ENCODE peak calls at places on chromosome 12, in five cellular contexts. One of them, this sample, is unnamed. For H3K4me1, the result is how much of the 10 kb centered on the place peaks cover.

GRCh38 chr12:117481470-117481869 is 120.0 kb upstream of the NOS1 start:
- DNase-seq in lower lobe of right lung: no peak
- DNase-seq in lung: no peak
- DNase-seq in esophagus muscularis mucosa: no peak
- DNase-seq in CD8-positive, alpha-beta memory T cell: no peak
- DNase-seq in this sample: no peak

GRCh38 chr12:94282675-94283074 is 134.3 kb downstream of the PLXNC1 start:
- DNase-seq in lower lobe of right lung: peak
- DNase-seq in lung: peak
- DNase-seq in esophagus muscularis mucosa: no peak
- DNase-seq in CD8-positive, alpha-beta memory T cell: peak
- DNase-seq in this sample: no peak

GRCh38 chr12:71642264-71642663 is 21.4 kb downstream of the ZFC3H1 start:
- DNase-seq in lower lobe of right lung: no peak
- DNase-seq in lung: no peak
- DNase-seq in esophagus muscularis mucosa: no peak
- DNase-seq in CD8-positive, alpha-beta memory T cell: no peak
- DNase-seq in this sample: no peak

GRCh38 chr12:65891987-65892481 is 67.8 kb downstream of the HMGA2 start:
- DNase-seq in lower lobe of right lung: no peak
- DNase-seq in lung: peak
- DNase-seq in esophagus muscularis mucosa: no peak
- DNase-seq in CD8-positive, alpha-beta memory T cell: no peak
- DNase-seq in this sample: peak

GRCh38 chr12:84348582-84348981 is 564.0 kb downstream of the SLC6A15 start:
- DNase-seq in lower lobe of right lung: no peak
- DNase-seq in lung: no peak
- DNase-seq in esophagus muscularis mucosa: no peak
- DNase-seq in CD8-positive, alpha-beta memory T cell: no peak
- DNase-seq in this sample: no peak

GRCh38 chr12:121805171-121805687 is 1.4 kb downstream of the SETD1B start:
- DNase-seq in lower lobe of right lung: no peak
- DNase-seq in lung: no peak
- DNase-seq in esophagus muscularis mucosa: no peak
- DNase-seq in CD8-positive, alpha-beta memory T cell: no peak
- DNase-seq in this sample: no peak

GRCh38 chr12:464484-465267 is 4.9 kb downstream of the B4GALNT3 start:
- DNase-seq in lower lobe of right lung: no peak
- DNase-seq in lung: no peak
- DNase-seq in esophagus muscularis mucosa: no peak
- DNase-seq in CD8-positive, alpha-beta memory T cell: no peak
- DNase-seq in this sample: no peak

GRCh38 chr12:131948166-131948712 is 1.5 kb upstream of the EP400 start:
- DNase-seq in lower lobe of right lung: no peak
- DNase-seq in lung: no peak
- DNase-seq in esophagus muscularis mucosa: no peak
- DNase-seq in CD8-positive, alpha-beta memory T cell: no peak
- DNase-seq in this sample: peak

GRCh38 chr12:54988402-54989054 is 4.0 kb upstream of the TESPA1 start:
- DNase-seq in lower lobe of right lung: peak
- DNase-seq in lung: peak
- DNase-seq in esophagus muscularis mucosa: no peak
- DNase-seq in CD8-positive, alpha-beta memory T cell: no peak
- DNase-seq in this sample: peak

GRCh38 chr12:48580831-48581230 is 11.0 kb upstream of the LALBA start:
- DNase-seq in lower lobe of right lung: no peak
- DNase-seq in lung: no peak
- DNase-seq in esophagus muscularis mucosa: no peak
- DNase-seq in CD8-positive, alpha-beta memory T cell: no peak
- DNase-seq in this sample: no peak

GRCh38 chr12:77204055-77204454 is 138.7 kb upstream of the E2F7 start:
- DNase-seq in lower lobe of right lung: no peak
- DNase-seq in lung: no peak
- DNase-seq in esophagus muscularis mucosa: no peak
- DNase-seq in CD8-positive, alpha-beta memory T cell: no peak
- DNase-seq in this sample: no peak

GRCh38 chr12:76720068-76720467 is 43.8 kb upstream of the ZDHHC17 start:
- DNase-seq in lower lobe of right lung: no peak
- DNase-seq in lung: no peak
- DNase-seq in esophagus muscularis mucosa: no peak
- DNase-seq in CD8-positive, alpha-beta memory T cell: no peak
- DNase-seq in this sample: no peak

GRCh38 chr12:75954076-75954475 is 77.5 kb downstream of the PHLDA1 start:
- DNase-seq in lower lobe of right lung: no peak
- DNase-seq in lung: no peak
- DNase-seq in esophagus muscularis mucosa: no peak
- DNase-seq in CD8-positive, alpha-beta memory T cell: no peak
- DNase-seq in this sample: no peak

GRCh38 chr12:6925543-6926279 is 2.0 kb upstream of the ATN1 start:
- DNase-seq in lower lobe of right lung: peak
- DNase-seq in lung: peak
- DNase-seq in esophagus muscularis mucosa: no peak
- DNase-seq in CD8-positive, alpha-beta memory T cell: no peak
- DNase-seq in this sample: peak

GRCh38 chr12:79482323-79482722 is 208.4 kb downstream of the PAWR start:
- DNase-seq in lower lobe of right lung: no peak
- DNase-seq in lung: no peak
- DNase-seq in esophagus muscularis mucosa: peak
- DNase-seq in CD8-positive, alpha-beta memory T cell: no peak
- DNase-seq in this sample: no peak

GRCh38 chr12:132475304-132476037 is 14.5 kb upstream of the FBRSL1 start:
- DNase-seq in lower lobe of right lung: no peak
- DNase-seq in lung: no peak
- DNase-seq in esophagus muscularis mucosa: no peak
- DNase-seq in CD8-positive, alpha-beta memory T cell: peak
- DNase-seq in this sample: no peak

GRCh38 chr12:101653503-101653902 is 43.9 kb upstream of the CHPT1 start:
- DNase-seq in lower lobe of right lung: no peak
- DNase-seq in lung: no peak
- DNase-seq in esophagus muscularis mucosa: no peak
- DNase-seq in CD8-positive, alpha-beta memory T cell: no peak
- DNase-seq in this sample: no peak

GRCh38 chr12:92469837-92470236 is 233.0 kb upstream of the PLEKHG7 start:
- DNase-seq in lower lobe of right lung: no peak
- DNase-seq in lung: no peak
- DNase-seq in esophagus muscularis mucosa: no peak
- DNase-seq in CD8-positive, alpha-beta memory T cell: no peak
- DNase-seq in this sample: no peak

GRCh38 chr12:131116437-131117117 is 162.9 kb downstream of the ADGRD1 start:
- DNase-seq in lower lobe of right lung: peak
- DNase-seq in lung: no peak
- DNase-seq in esophagus muscularis mucosa: no peak
- DNase-seq in CD8-positive, alpha-beta memory T cell: peak
- DNase-seq in this sample: peak

GRCh38 chr12:64610660-64611429 is 550 bp downstream of the RASSF3 start:
- DNase-seq in lower lobe of right lung: peak
- DNase-seq in lung: peak
- DNase-seq in esophagus muscularis mucosa: no peak
- DNase-seq in CD8-positive, alpha-beta memory T cell: peak
- DNase-seq in this sample: peak

GRCh38 chr12:118537481-118537917 is 161.1 kb downstream of the SUDS3 start:
- DNase-seq in lower lobe of right lung: no peak
- DNase-seq in lung: no peak
- DNase-seq in esophagus muscularis mucosa: no peak
- DNase-seq in CD8-positive, alpha-beta memory T cell: no peak
- DNase-seq in this sample: peak

GRCh38 chr12:6084261-6084968 is 40.1 kb downstream of the VWF start:
- DNase-seq in lower lobe of right lung: no peak
- DNase-seq in lung: no peak
- DNase-seq in esophagus muscularis mucosa: no peak
- DNase-seq in CD8-positive, alpha-beta memory T cell: no peak
- DNase-seq in this sample: peak

GRCh38 chr12:28258998-28259397 is 68.7 kb downstream of the CCDC91 start:
- DNase-seq in lower lobe of right lung: no peak
- DNase-seq in lung: no peak
- DNase-seq in esophagus muscularis mucosa: no peak
- DNase-seq in CD8-positive, alpha-beta memory T cell: no peak
- DNase-seq in this sample: no peak

GRCh38 chr12:132955933-132956725 is at the start of gene ZNF605:
- DNase-seq in lower lobe of right lung: peak
- DNase-seq in lung: peak
- DNase-seq in esophagus muscularis mucosa: peak
- DNase-seq in CD8-positive, alpha-beta memory T cell: peak
- DNase-seq in this sample: peak

GRCh38 chr12:108854453-108855283 is 2.7 kb downstream of the SSH1 start:
- DNase-seq in lower lobe of right lung: no peak
- DNase-seq in lung: no peak
- DNase-seq in esophagus muscularis mucosa: no peak
- DNase-seq in CD8-positive, alpha-beta memory T cell: no peak
- DNase-seq in this sample: peak
- H3K4me1 ChIP-seq in lower lobe of right lung: half or more
- H3K4me1 ChIP-seq in lung: under half
- H3K4me1 ChIP-seq in esophagus muscularis mucosa: half or more
- H3K4me1 ChIP-seq in CD8-positive, alpha-beta memory T cell: under half
- H3K4me1 ChIP-seq in this sample: half or more

GRCh38 chr12:46391630-46392029 is 19.1 kb upstream of the SLC38A2 start:
- DNase-seq in lower lobe of right lung: no peak
- DNase-seq in lung: no peak
- DNase-seq in esophagus muscularis mucosa: no peak
- DNase-seq in CD8-positive, alpha-beta memory T cell: no peak
- DNase-seq in this sample: no peak
- H3K4me1 ChIP-seq in lower lobe of right lung: under half
- H3K4me1 ChIP-seq in lung: under half
- H3K4me1 ChIP-seq in esophagus muscularis mucosa: under half
- H3K4me1 ChIP-seq in CD8-positive, alpha-beta memory T cell: under half
- H3K4me1 ChIP-seq in this sample: under half

GRCh38 chr12:110561471-110562201 is 21.5 kb downstream of the PPTC7 start:
- DNase-seq in lower lobe of right lung: no peak
- DNase-seq in lung: no peak
- DNase-seq in esophagus muscularis mucosa: no peak
- DNase-seq in CD8-positive, alpha-beta memory T cell: no peak
- DNase-seq in this sample: no peak

GRCh38 chr12:110564471-110564991 is 18.6 kb downstream of the PPTC7 start:
- DNase-seq in lower lobe of right lung: no peak
- DNase-seq in lung: no peak
- DNase-seq in esophagus muscularis mucosa: no peak
- DNase-seq in CD8-positive, alpha-beta memory T cell: no peak
- DNase-seq in this sample: no peak

GRCh38 chr12:110565919-110566871 is 16.9 kb downstream of the PPTC7 start:
- DNase-seq in lower lobe of right lung: no peak
- DNase-seq in lung: no peak
- DNase-seq in esophagus muscularis mucosa: no peak
- DNase-seq in CD8-positive, alpha-beta memory T cell: no peak
- DNase-seq in this sample: no peak

GRCh38 chr12:110566993-110567392 is 16.1 kb downstream of the PPTC7 start:
- DNase-seq in lower lobe of right lung: no peak
- DNase-seq in lung: no peak
- DNase-seq in esophagus muscularis mucosa: no peak
- DNase-seq in CD8-positive, alpha-beta memory T cell: no peak
- DNase-seq in this sample: no peak

DNA sequence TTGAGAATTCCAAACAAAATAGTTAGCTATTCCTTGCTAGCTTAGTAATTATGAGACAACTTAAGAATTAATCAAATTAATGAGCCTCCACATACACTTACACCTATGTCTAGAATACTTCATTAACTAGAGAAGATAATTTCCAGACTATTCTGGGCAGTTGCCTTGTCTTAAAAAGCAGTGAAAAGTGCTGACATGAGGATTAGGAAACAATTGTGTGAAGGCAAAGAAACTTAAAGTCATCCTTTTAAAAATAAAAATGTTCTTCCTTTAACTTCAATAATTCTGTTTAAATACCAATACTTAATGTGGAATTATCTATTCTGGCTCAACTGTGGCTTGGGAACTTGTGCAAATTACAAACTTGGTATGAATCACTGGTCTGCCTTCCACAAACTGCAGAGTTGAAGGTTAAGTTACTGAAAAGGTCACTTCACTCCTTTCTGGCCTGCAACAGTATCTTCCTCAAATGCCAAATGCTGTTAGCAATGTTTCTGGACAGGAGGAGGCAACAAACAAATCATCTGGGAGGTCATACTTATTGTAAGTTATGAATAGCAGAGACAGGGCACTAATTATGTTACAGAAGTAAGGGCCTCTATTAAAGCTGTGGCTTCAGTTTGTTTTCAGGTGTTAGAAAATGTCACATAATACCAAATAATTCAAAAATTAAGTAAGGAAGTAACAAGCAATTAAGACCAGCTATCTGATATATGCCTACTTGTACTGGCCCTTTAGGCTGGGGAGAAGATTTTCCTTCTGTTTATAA is 19.2 kb downstream of the PPTC7 start:
- DNase-seq in lower lobe of right lung: no peak
- DNase-seq in lung: no peak
- DNase-seq in esophagus muscularis mucosa: no peak
- DNase-seq in CD8-positive, alpha-beta memory T cell: no peak
- DNase-seq in this sample: no peak
- H3K4me1 ChIP-seq in lower lobe of right lung: half or more
- H3K4me1 ChIP-seq in lung: under half
- H3K4me1 ChIP-seq in esophagus muscularis mucosa: half or more
- H3K4me1 ChIP-seq in CD8-positive, alpha-beta memory T cell: half or more
- H3K4me1 ChIP-seq in this sample: half or more

GRCh38 chr12:116276433-116277216 is 868 bp downstream of the MED13L start:
- DNase-seq in lower lobe of right lung: peak
- DNase-seq in lung: peak
- DNase-seq in esophagus muscularis mucosa: no peak
- DNase-seq in CD8-positive, alpha-beta memory T cell: peak
- DNase-seq in this sample: peak

GRCh38 chr12:116274552-116275375 is 2.7 kb downstream of the MED13L start:
- DNase-seq in lower lobe of right lung: no peak
- DNase-seq in lung: no peak
- DNase-seq in esophagus muscularis mucosa: no peak
- DNase-seq in CD8-positive, alpha-beta memory T cell: no peak
- DNase-seq in this sample: no peak

GRCh38 chr12:116278259-116278595 is 734 bp upstream of the MED13L start:
- DNase-seq in lower lobe of right lung: no peak
- DNase-seq in lung: no peak
- DNase-seq in esophagus muscularis mucosa: no peak
- DNase-seq in CD8-positive, alpha-beta memory T cell: no peak
- DNase-seq in this sample: no peak

GRCh38 chr12:116278667-116279066 is 1.2 kb upstream of the MED13L start:
- DNase-seq in lower lobe of right lung: no peak
- DNase-seq in lung: no peak
- DNase-seq in esophagus muscularis mucosa: no peak
- DNase-seq in CD8-positive, alpha-beta memory T cell: no peak
- DNase-seq in this sample: no peak

DNA sequence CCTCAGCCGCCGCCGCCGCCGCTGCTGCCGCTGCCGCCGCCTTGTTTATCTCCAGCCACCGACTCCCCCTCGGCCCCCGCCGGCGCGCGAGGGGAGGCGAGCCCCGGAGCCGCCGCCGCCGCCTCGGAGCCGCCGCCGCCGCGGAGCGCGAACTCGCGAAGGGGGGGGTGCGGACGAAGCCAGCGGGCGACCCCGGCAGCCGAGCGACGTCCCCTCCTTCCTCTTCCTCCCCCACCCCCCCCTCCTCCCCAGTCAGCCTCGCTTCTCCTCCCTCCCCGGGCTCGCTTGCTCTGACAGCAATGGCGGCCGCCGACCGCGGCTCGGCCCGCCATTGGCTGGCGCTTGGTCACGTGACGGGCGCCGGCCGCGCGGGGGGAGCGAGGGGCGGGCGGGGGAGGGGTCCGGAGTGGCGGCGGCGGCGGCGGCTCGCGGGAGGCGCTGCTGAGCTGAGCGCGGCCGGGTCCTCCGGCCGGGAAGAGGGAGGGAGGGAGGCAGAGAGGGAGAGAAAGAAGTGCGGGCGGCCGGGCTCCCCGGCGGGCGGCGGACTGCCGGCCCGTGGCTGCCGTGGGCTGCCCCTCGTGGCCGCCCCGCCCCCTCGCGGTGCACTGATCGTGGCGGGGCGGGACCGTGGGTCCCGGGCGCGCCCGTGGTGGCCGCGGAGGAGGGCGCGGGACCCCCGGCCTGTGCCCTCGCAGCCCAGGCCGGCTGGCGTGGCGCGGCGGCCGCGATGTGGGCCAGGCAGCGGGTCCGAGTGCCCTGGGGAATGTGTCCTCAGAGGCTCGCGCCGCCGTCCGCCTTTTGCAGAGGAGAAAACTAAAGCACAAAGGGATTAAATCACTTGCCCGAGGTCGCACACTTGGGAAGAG is at the start of gene MED13L:
- DNase-seq in lower lobe of right lung: peak
- DNase-seq in lung: peak
- DNase-seq in esophagus muscularis mucosa: peak
- DNase-seq in CD8-positive, alpha-beta memory T cell: peak
- DNase-seq in this sample: peak
- H3K4me1 ChIP-seq in lower lobe of right lung: under half
- H3K4me1 ChIP-seq in lung: under half
- H3K4me1 ChIP-seq in esophagus muscularis mucosa: under half
- H3K4me1 ChIP-seq in CD8-positive, alpha-beta memory T cell: under half
- H3K4me1 ChIP-seq in this sample: under half

This sample was measured in sigmoid colon.